ENCODE peak calls at places on chromosomes 1 and 21, in eight cellular contexts. One of them, this sample, is unnamed.

GRCh38 chr1:48003741-48004503 is 6.7 kb upstream of the TRABD2B start:
- DNase-seq in fibroblast of the conjunctiva: no peak
- DNase-seq in OCI-M1: no peak
- DNase-seq in mammary epithelial cell: peak
- DNase-seq in stomach: no peak
- DNase-seq in AG08396: no peak
- DNase-seq in COR-L47: peak
- DNase-seq in heart right ventricle: no peak
- DNase-seq in this sample: no peak

GRCh38 chr1:162075862-162076261 is 6.4 kb downstream of the NOS1AP start:
- DNase-seq in AG08396: no peak
- DNase-seq in fibroblast of the conjunctiva: no peak
- DNase-seq in stomach: no peak
- DNase-seq in heart right ventricle: no peak
- DNase-seq in OCI-M1: no peak
- DNase-seq in COR-L47: no peak
- DNase-seq in mammary epithelial cell: no peak
- DNase-seq in this sample: no peak

GRCh38 chr1:93740601-93741031 is 59.0 kb upstream of the BCAR3 start:
- DNase-seq in stomach: no peak
- DNase-seq in OCI-M1: no peak
- DNase-seq in COR-L47: no peak
- DNase-seq in fibroblast of the conjunctiva: peak
- DNase-seq in mammary epithelial cell: no peak
- DNase-seq in heart right ventricle: peak
- DNase-seq in AG08396: no peak
- DNase-seq in this sample: no peak

GRCh38 chr1:192788184-192788583 is 20.7 kb upstream of the RGS2 start:
- DNase-seq in fibroblast of the conjunctiva: peak
- DNase-seq in mammary epithelial cell: no peak
- DNase-seq in heart right ventricle: no peak
- DNase-seq in COR-L47: no peak
- DNase-seq in stomach: no peak
- DNase-seq in OCI-M1: peak
- DNase-seq in AG08396: peak
- DNase-seq in this sample: no peak

GRCh38 chr1:66326867-66327266 is 207.1 kb upstream of the SGIP1 start:
- DNase-seq in OCI-M1: no peak
- DNase-seq in fibroblast of the conjunctiva: no peak
- DNase-seq in AG08396: no peak
- DNase-seq in stomach: no peak
- DNase-seq in mammary epithelial cell: no peak
- DNase-seq in heart right ventricle: no peak
- DNase-seq in COR-L47: no peak
- DNase-seq in this sample: no peak

GRCh38 chr21:43679951-43680350 is 20.6 kb downstream of the RRP1B start:
- DNase-seq in COR-L47: no peak
- DNase-seq in OCI-M1: no peak
- DNase-seq in heart right ventricle: no peak
- DNase-seq in stomach: no peak
- DNase-seq in AG08396: no peak
- DNase-seq in mammary epithelial cell: no peak
- DNase-seq in fibroblast of the conjunctiva: no peak
- DNase-seq in this sample: no peak

GRCh38 chr21:33848252-33848953 is 67.2 kb downstream of the ATP5PO start:
- DNase-seq in stomach: no peak
- DNase-seq in COR-L47: peak
- DNase-seq in OCI-M1: no peak
- DNase-seq in heart right ventricle: no peak
- DNase-seq in fibroblast of the conjunctiva: no peak
- DNase-seq in AG08396: no peak
- DNase-seq in mammary epithelial cell: peak
- DNase-seq in this sample: no peak

GRCh38 chr1:108644984-108645383 is 15.9 kb downstream of the HENMT1 start:
- DNase-seq in stomach: peak
- DNase-seq in fibroblast of the conjunctiva: no peak
- DNase-seq in heart right ventricle: no peak
- DNase-seq in COR-L47: no peak
- DNase-seq in OCI-M1: peak
- DNase-seq in AG08396: no peak
- DNase-seq in mammary epithelial cell: no peak
- DNase-seq in this sample: no peak

GRCh38 chr1:34787461-34788420 is 5.1 kb upstream of the GJA4 start:
- DNase-seq in heart right ventricle: peak
- DNase-seq in COR-L47: no peak
- DNase-seq in mammary epithelial cell: no peak
- DNase-seq in fibroblast of the conjunctiva: no peak
- DNase-seq in OCI-M1: peak
- DNase-seq in AG08396: peak
- DNase-seq in stomach: no peak
- DNase-seq in this sample: no peak

GRCh38 chr1:161778522-161778921 is 12.4 kb downstream of the ATF6 start:
- DNase-seq in mammary epithelial cell: no peak
- DNase-seq in fibroblast of the conjunctiva: no peak
- DNase-seq in OCI-M1: no peak
- DNase-seq in stomach: no peak
- DNase-seq in COR-L47: no peak
- DNase-seq in AG08396: no peak
- DNase-seq in heart right ventricle: no peak
- DNase-seq in this sample: no peak

GRCh38 chr1:208979776-208980175 is 603.7 kb upstream of the CAMK1G start:
- DNase-seq in stomach: no peak
- DNase-seq in OCI-M1: no peak
- DNase-seq in mammary epithelial cell: peak
- DNase-seq in fibroblast of the conjunctiva: no peak
- DNase-seq in heart right ventricle: no peak
- DNase-seq in AG08396: no peak
- DNase-seq in COR-L47: no peak
- DNase-seq in this sample: no peak

GRCh38 chr21:38342734-38343133 is 85.9 kb downstream of the KCNJ15 start:
- DNase-seq in mammary epithelial cell: no peak
- DNase-seq in fibroblast of the conjunctiva: no peak
- DNase-seq in AG08396: no peak
- DNase-seq in stomach: no peak
- DNase-seq in OCI-M1: no peak
- DNase-seq in COR-L47: no peak
- DNase-seq in heart right ventricle: no peak
- DNase-seq in this sample: no peak

GRCh38 chr1:177338376-177338775 is 167.6 kb downstream of the BRINP2 start:
- DNase-seq in heart right ventricle: no peak
- DNase-seq in fibroblast of the conjunctiva: no peak
- DNase-seq in AG08396: no peak
- DNase-seq in mammary epithelial cell: no peak
- DNase-seq in COR-L47: no peak
- DNase-seq in stomach: no peak
- DNase-seq in OCI-M1: no peak
- DNase-seq in this sample: no peak

GRCh38 chr1:157097692-157098091 is 1.9 kb downstream of the ETV3L start:
- DNase-seq in COR-L47: no peak
- DNase-seq in AG08396: no peak
- DNase-seq in mammary epithelial cell: no peak
- DNase-seq in OCI-M1: no peak
- DNase-seq in stomach: no peak
- DNase-seq in fibroblast of the conjunctiva: no peak
- DNase-seq in heart right ventricle: no peak
- DNase-seq in this sample: no peak

GRCh38 chr1:37478890-37479254 is 4.5 kb downstream of the ZC3H12A start:
- DNase-seq in stomach: no peak
- DNase-seq in mammary epithelial cell: peak
- DNase-seq in OCI-M1: peak
- DNase-seq in COR-L47: no peak
- DNase-seq in AG08396: no peak
- DNase-seq in fibroblast of the conjunctiva: no peak
- DNase-seq in heart right ventricle: no peak
- DNase-seq in this sample: no peak

GRCh38 chr1:183368213-183369108 is 49.7 kb downstream of the NMNAT2 start:
- DNase-seq in heart right ventricle: no peak
- DNase-seq in OCI-M1: peak
- DNase-seq in AG08396: no peak
- DNase-seq in mammary epithelial cell: no peak
- DNase-seq in COR-L47: peak
- DNase-seq in fibroblast of the conjunctiva: no peak
- DNase-seq in stomach: no peak
- DNase-seq in this sample: peak

GRCh38 chr1:109979489-109980091 is 5.0 kb upstream of the AHCYL1 start:
- DNase-seq in mammary epithelial cell: peak
- DNase-seq in fibroblast of the conjunctiva: no peak
- DNase-seq in OCI-M1: peak
- DNase-seq in stomach: peak
- DNase-seq in heart right ventricle: no peak
- DNase-seq in AG08396: peak
- DNase-seq in COR-L47: no peak
- DNase-seq in this sample: no peak

GRCh38 chr1:2279882-2280281 is 51.8 kb downstream of the SKI start:
- DNase-seq in OCI-M1: no peak
- DNase-seq in fibroblast of the conjunctiva: no peak
- DNase-seq in heart right ventricle: no peak
- DNase-seq in COR-L47: no peak
- DNase-seq in stomach: no peak
- DNase-seq in mammary epithelial cell: no peak
- DNase-seq in AG08396: no peak
- DNase-seq in this sample: no peak

GRCh38 chr1:113870778-113871177 is 734 bp downstream of the PTPN22 start:
- DNase-seq in fibroblast of the conjunctiva: no peak
- DNase-seq in mammary epithelial cell: no peak
- DNase-seq in AG08396: no peak
- DNase-seq in heart right ventricle: no peak
- DNase-seq in COR-L47: no peak
- DNase-seq in OCI-M1: peak
- DNase-seq in stomach: no peak
- DNase-seq in this sample: no peak

GRCh38 chr1:52588535-52588934 is 13.6 kb upstream of the GPX7 start:
- DNase-seq in heart right ventricle: no peak
- DNase-seq in AG08396: no peak
- DNase-seq in OCI-M1: peak
- DNase-seq in stomach: no peak
- DNase-seq in COR-L47: no peak
- DNase-seq in mammary epithelial cell: no peak
- DNase-seq in fibroblast of the conjunctiva: no peak
- DNase-seq in this sample: no peak